ENCODE peak calls at places on chromosomes 7 and 10, in ten cellular contexts. D is MM.1S, O is suprapubic skin, W is BJ, A is SK-N-SH, R is ovary, Z is RWPE2, I is breast epithelium, M is left ventricle myocardium inferior, C is esophagus squamous epithelium. V is an unnamed sample.

GRCh38 chr7:25805027-25805687 is 346.8 kb upstream of the NFE2L3 start:
- DNase-seq in D (no peak), O (no peak), W (no peak), A (no peak), R (no peak), Z (no peak), I (no peak), M (no peak), C (no peak), V (no peak)

GRCh38 chr10:51758366-51758765 is 59.0 kb upstream of the CSTF2T start:
- DNase-seq in D (no peak), O (no peak), W (no peak), A (no peak), R (no peak), Z (no peak), I (no peak), M (no peak), C (no peak), V (no peak)

GRCh38 chr7:101121996-101122932 is 4.6 kb upstream of the SERPINE1 start:
- DNase-seq in D (no peak), O (peak; percentile 83), W (peak; percentile 97), A (no peak), R (peak; percentile 90), Z (peak; percentile 89), I (no peak), M (peak; percentile 75), C (no peak), V (no peak)

GRCh38 chr10:44405038-44405437 is 20.1 kb upstream of the CXCL12 start:
- DNase-seq in D (no peak), O (no peak), W (no peak), A (no peak), R (no peak), Z (no peak), I (no peak), M (no peak), C (no peak), V (no peak)

GRCh38 chr7:66265566-66265965 is 60.4 kb downstream of the TPST1 start:
- DNase-seq in D (peak; percentile 21), O (no peak), W (no peak), A (peak; percentile 39), R (no peak), Z (no peak), I (no peak), M (no peak), C (no peak), V (no peak)

GRCh38 chr7:105098863-105099515 is 85.0 kb downstream of the KMT2E start:
- DNase-seq in D (no peak), O (no peak), W (no peak), A (no peak), R (no peak), Z (no peak), I (no peak), M (no peak), C (no peak), V (peak; percentile 21)

GRCh38 chr7:82722946-82723345 is 279.4 kb upstream of the CACNA2D1 start:
- DNase-seq in D (no peak), O (no peak), W (no peak), A (no peak), R (no peak), Z (no peak), I (no peak), M (no peak), C (no peak), V (no peak)

GRCh38 chr10:70404906-70405824 is 1.2 kb downstream of the EIF4EBP2 start:
- DNase-seq in D (peak; percentile 61), O (peak; percentile 87), W (peak; percentile 95), A (peak; percentile 60), R (peak; percentile 90), Z (peak; percentile 78), I (peak; percentile 59), M (peak; percentile 77), C (no peak), V (no peak)

GRCh38 chr10:3406556-3406955 is 234.0 kb upstream of the PITRM1 start:
- DNase-seq in D (no peak), O (no peak), W (no peak), A (no peak), R (no peak), Z (no peak), I (no peak), M (no peak), C (no peak), V (no peak)

GRCh38 chr10:97590748-97591139 is 1.2 kb downstream of the C10orf62 start:
- DNase-seq in D (no peak), O (no peak), W (no peak), A (peak; percentile 12), R (no peak), Z (no peak), I (no peak), M (no peak), C (no peak), V (no peak)

GRCh38 chr7:76048668-76048988 is 722 bp downstream of the MDH2 start:
- DNase-seq in D (peak; percentile 59), O (no peak), W (no peak), A (peak; percentile 57), R (no peak), Z (no peak), I (no peak), M (no peak), C (no peak), V (no peak)

GRCh38 chr7:103065666-103066065 is 8.9 kb downstream of the FBXL13 start:
- DNase-seq in D (peak; percentile 42), O (no peak), W (no peak), A (peak; percentile 65), R (peak; percentile 49), Z (no peak), I (no peak), M (no peak), C (no peak), V (no peak)

GRCh38 chr10:17075510-17075909 is 54.1 kb downstream of the CUBN start:
- DNase-seq in D (no peak), O (no peak), W (peak; percentile 90), A (no peak), R (no peak), Z (peak; percentile 45), I (no peak), M (no peak), C (no peak), V (no peak)

GRCh38 chr10:71290331-71290730 is 28.7 kb upstream of the SLC29A3 start:
- DNase-seq in D (no peak), O (no peak), W (no peak), A (no peak), R (no peak), Z (no peak), I (no peak), M (no peak), C (no peak), V (no peak)

DNA sequence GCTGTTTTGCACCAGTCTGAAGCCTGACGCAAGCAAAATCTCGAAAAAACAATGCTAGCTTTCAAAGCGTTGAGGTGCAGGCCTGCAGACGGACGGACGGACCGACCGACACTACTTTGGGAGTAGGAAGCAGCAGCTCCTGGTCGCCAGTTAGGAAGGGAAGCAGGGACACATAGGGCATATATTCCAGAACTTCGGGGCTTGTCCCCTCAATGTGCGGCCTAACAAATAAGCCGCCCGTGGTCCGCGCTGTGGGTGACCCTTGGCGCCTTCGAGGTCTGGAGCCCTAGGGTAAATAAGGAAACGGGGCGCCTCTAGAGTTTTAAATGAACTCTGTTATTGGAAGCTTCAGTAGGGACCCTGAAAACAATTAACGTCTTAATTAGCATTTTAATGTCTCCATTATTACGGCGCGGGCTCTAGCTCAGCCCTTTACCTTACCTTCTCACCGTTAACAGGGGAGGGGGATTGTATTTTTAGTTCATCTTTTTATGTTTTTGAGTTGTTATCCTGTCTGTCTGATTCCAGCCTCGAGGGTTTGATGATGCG is 1.4 kb downstream of the HHEX start:
- DNase-seq in D (no peak), O (no peak), W (no peak), A (no peak), R (no peak), Z (no peak), I (no peak), M (peak; percentile 32), C (no peak), V (no peak)
- H3K4me3 ChIP-seq in D (no peak overlapping the region), O (peak overlapping the region; percentile 52), W (no peak overlapping the region), A (no peak overlapping the region), R (no peak overlapping the region), Z (no peak overlapping the region), I (peak overlapping the region; percentile 75), M (peak overlapping the region; percentile 77), C (peak overlapping the region; percentile 72), V (no peak overlapping the region)

GRCh38 chr10:78599122-78599853 is 469.5 kb upstream of the ZMIZ1 start:
- DNase-seq in D (peak; percentile 52), O (no peak), W (no peak), A (no peak), R (no peak), Z (no peak), I (no peak), M (no peak), C (no peak), V (no peak)
- TF ChIP-seq CTCF in D (peak; percentile 24), O (no peak), W (no peak), A (no peak), R (no peak), Z (no peak), I (no peak), M (no peak), C (no peak), V (no peak)

GRCh38 chr7:7816084-7816483 is 97.7 kb upstream of the RPA3 start:
- DNase-seq in D (peak; percentile 89), O (no peak), W (no peak), A (no peak), R (no peak), Z (no peak), I (no peak), M (no peak), C (no peak), V (peak; percentile 74)
- H3K4me3 ChIP-seq in D (peak overlapping the region; percentile 60), O (no peak overlapping the region), W (no peak overlapping the region), A (no peak overlapping the region), R (no peak overlapping the region), Z (no peak overlapping the region), I (no peak overlapping the region), M (no peak overlapping the region), C (no peak overlapping the region), V (peak overlapping the region; percentile 12)

GRCh38 chr7:129829677-129830631 is 122.8 kb downstream of the UBE2H start:
- DNase-seq in D (peak; percentile 86), O (peak; percentile 84), W (no peak), A (peak; percentile 42), R (peak; percentile 91), Z (no peak), I (no peak), M (peak; percentile 39), C (no peak), V (peak; percentile 52)
- TF ChIP-seq CTCF in D (peak; percentile 92), O (peak; percentile 23), W (peak; percentile 82), A (peak; percentile 64), R (peak; percentile 82), Z (peak; percentile 92), I (peak; percentile 79), M (peak; percentile 88), C (peak; percentile 87), V (peak; percentile 87)